ENCODE peak calls at places on chromosomes 7 and 10, in eight cellular contexts. Q is prostate gland, H is spleen, N is K562, C is HCT116, O is GM12878, R is stomach, X is esophagus muscularis mucosa. V is an unnamed sample.

GRCh38 chr10:113222207-113222606 is 272.2 kb downstream of the TCF7L2 start:
- DNase-seq in Q (no peak), H (no peak), N (no peak), C (no peak), X (no peak), O (no peak), R (no peak), V (no peak)

GRCh38 chr10:75640381-75640780 is 209.0 kb downstream of the LRMDA start:
- DNase-seq in O (no peak), X (no peak), Q (no peak), H (no peak), N (no peak), C (no peak), R (no peak), V (no peak)

GRCh38 chr7:33581239-33581638 is 324.1 kb upstream of the BMPER start:
- DNase-seq in N (no peak), O (no peak), X (no peak), Q (peak), H (no peak), C (no peak), R (no peak), V (no peak)

GRCh38 chr10:103800789-103801540 is 54.4 kb downstream of the SH3PXD2A start:
- DNase-seq in R (no peak), N (no peak), X (no peak), H (no peak), O (peak), Q (peak), C (no peak), V (no peak)

GRCh38 chr10:93876391-93876790 is 17.4 kb upstream of the SLC35G1 start:
- DNase-seq in C (no peak), X (no peak), O (no peak), R (no peak), N (no peak), Q (no peak), H (no peak), V (no peak)

GRCh38 chr10:89414879-89415821 is 782 bp downstream of the IFIT5 start:
- DNase-seq in Q (peak), N (no peak), X (no peak), C (no peak), R (peak), O (no peak), H (peak), V (peak)

GRCh38 chr7:133735222-133735621 is 391.9 kb upstream of the LRGUK start:
- DNase-seq in X (no peak), C (no peak), N (no peak), H (no peak), Q (no peak), R (no peak), O (no peak), V (no peak)

GRCh38 chr10:92972066-92972870 is 88.3 kb upstream of the CYP26C1 start:
- DNase-seq in O (no peak), Q (no peak), N (peak), C (peak), R (peak), H (no peak), X (no peak), V (no peak)

GRCh38 chr10:133258818-133259602 is 17.7 kb downstream of the ADAM8 start:
- DNase-seq in X (no peak), H (peak), N (no peak), R (peak), Q (peak), O (no peak), C (peak), V (peak)

GRCh38 chr10:126949161-126949503 is 43.9 kb downstream of the DOCK1 start:
- DNase-seq in C (no peak), O (no peak), Q (no peak), R (no peak), N (no peak), X (no peak), H (no peak), V (no peak)

GRCh38 chr7:1123721-1124120 is 35.8 kb downstream of the GPER1 start:
- DNase-seq in C (no peak), N (no peak), H (no peak), Q (no peak), X (peak), R (peak), O (no peak), V (peak)

GRCh38 chr7:35482231-35482630 is 212.7 kb downstream of the HERPUD2 start:
- DNase-seq in H (no peak), O (no peak), X (peak), Q (no peak), R (no peak), N (no peak), C (no peak), V (no peak)

GRCh38 chr7:109386959-109387358 is 817.3 kb downstream of the DNAJB9 start:
- DNase-seq in R (no peak), H (no peak), C (no peak), N (no peak), X (no peak), O (no peak), Q (no peak), V (no peak)

GRCh38 chr10:92356041-92356440 is 65.1 kb downstream of the MARCHF5 start:
- DNase-seq in Q (no peak), C (no peak), R (no peak), H (no peak), X (no peak), O (no peak), N (no peak), V (no peak)

GRCh38 chr7:14570750-14571607 is 331.6 kb downstream of the DGKB start:
- DNase-seq in Q (no peak), X (no peak), O (no peak), C (no peak), R (no peak), H (no peak), N (no peak), V (no peak)

GRCh38 chr10:4522296-4523000 is 303.6 kb upstream of the AKR1E2 start:
- DNase-seq in C (no peak), X (no peak), Q (no peak), N (no peak), H (no peak), R (no peak), O (peak), V (no peak)

GRCh38 chr7:134632052-134632451 is 14.6 kb upstream of the BPGM start:
- DNase-seq in X (no peak), N (no peak), H (no peak), R (no peak), O (no peak), Q (no peak), C (no peak), V (no peak)

GRCh38 chr10:124455441-124455840 is 5.6 kb upstream of the NKX1-2 start:
- DNase-seq in H (no peak), R (no peak), C (no peak), Q (no peak), O (no peak), X (no peak), N (no peak), V (no peak)

GRCh38 chr7:102473271-102473991 is 5.3 kb downstream of the POLR2J start:
- DNase-seq in N (no peak), O (no peak), Q (no peak), R (no peak), X (no peak), C (no peak), H (peak), V (peak)

GRCh38 chr10:8438603-8439002 is 384.1 kb downstream of the GATA3 start:
- DNase-seq in Q (no peak), R (no peak), X (no peak), H (no peak), C (no peak), N (no peak), O (no peak), V (no peak)

GRCh38 chr7:106345421-106346166 is 60.8 kb upstream of the NAMPT start:
- DNase-seq in X (no peak), H (no peak), R (no peak), N (no peak), Q (no peak), O (no peak), C (no peak), V (no peak)

GRCh38 chr7:101088069-101088425 is 2.8 kb downstream of the TRIM56 start:
- DNase-seq in O (no peak), Q (no peak), R (no peak), C (no peak), H (no peak), X (no peak), N (no peak), V (no peak)

GRCh38 chr10:119305860-119306513 is 98.6 kb downstream of the GRK5 start:
- DNase-seq in O (peak), H (peak), X (peak), N (peak), R (peak), Q (no peak), C (peak), V (peak)

GRCh38 chr10:51001587-51001986 is 72.7 kb upstream of the PRKG1 start:
- DNase-seq in Q (no peak), H (no peak), N (no peak), X (no peak), R (no peak), C (no peak), O (no peak), V (no peak)

GRCh38 chr7:55185941-55186609 is 167.3 kb downstream of the EGFR start:
- DNase-seq in H (no peak), R (no peak), Q (no peak), C (peak), O (no peak), N (peak), X (no peak), V (no peak)

GRCh38 chr7:113796557-113796956 is 122.3 kb downstream of the PPP1R3A start:
- DNase-seq in X (no peak), C (no peak), H (no peak), O (no peak), N (no peak), R (no peak), Q (no peak), V (no peak)

GRCh38 chr7:22732556-22733126 is 5.6 kb downstream of the IL6 start:
- DNase-seq in H (no peak), Q (no peak), N (no peak), O (no peak), X (no peak), R (no peak), C (peak), V (no peak)

GRCh38 chr7:101232141-101232821 is 5.3 kb downstream of the CLDN15 start:
- DNase-seq in N (peak), C (no peak), X (no peak), Q (peak), R (peak), O (no peak), H (peak), V (no peak)

GRCh38 chr10:55668326-55668922 is 692.6 kb downstream of the ZWINT start:
- DNase-seq in C (no peak), O (no peak), Q (no peak), H (no peak), N (no peak), X (no peak), R (no peak), V (no peak)

GRCh38 chr7:42236266-42237161 is 495 bp downstream of the GLI3 start:
- DNase-seq in R (no peak), C (no peak), Q (peak), X (no peak), H (no peak), O (no peak), N (no peak), V (peak)

GRCh38 chr7:96013836-96014235 is 241.5 kb downstream of the DYNC1I1 start:
- DNase-seq in H (no peak), X (no peak), R (no peak), O (no peak), Q (no peak), C (no peak), N (no peak), V (no peak)

GRCh38 chr10:43110318-43111071 is 27.8 kb upstream of the CSGALNACT2 start:
- DNase-seq in R (no peak), N (no peak), H (no peak), X (no peak), C (no peak), O (no peak), Q (no peak), V (no peak)

GRCh38 chr10:130961506-130962239 is 349.8 kb downstream of the TCERG1L start:
- DNase-seq in X (peak), C (no peak), H (no peak), Q (no peak), O (no peak), R (no peak), N (no peak), V (no peak)

GRCh38 chr7:142440219-142441073 is 182.6 kb upstream of the PRSS58 start:
- DNase-seq in C (peak), H (no peak), O (no peak), N (no peak), Q (no peak), R (no peak), X (no peak), V (no peak)

GRCh38 chr10:5659702-5660528 is 6.5 kb downstream of the ASB13 start:
- DNase-seq in Q (no peak), H (no peak), R (peak), O (no peak), C (peak), N (no peak), X (no peak), V (no peak)

GRCh38 chr7:107833619-107834230 is 30.7 kb upstream of the SLC26A3 start:
- DNase-seq in X (no peak), O (no peak), N (no peak), R (no peak), C (no peak), H (no peak), Q (no peak), V (no peak)
- TF ChIP-seq POLR2A in X (no peak), O (no peak), N (no peak), R (no peak), C (no peak), H (no peak), Q (no peak), V (no peak)

GRCh38 chr10:30433286-30433778 is 652 bp upstream of the MAP3K8 start:
- DNase-seq in Q (peak), N (peak), X (peak), C (peak), H (peak), R (peak), O (no peak), V (peak)
- TF ChIP-seq POLR2AphosphoS5 in Q (no peak), N (no peak), X (no peak), C (no peak), H (no peak), R (peak), O (peak), V (no peak)

GRCh38 chr7:24978837-24979469 is 1.0 kb downstream of the OSBPL3 start:
- DNase-seq in O (no peak), R (no peak), X (no peak), C (no peak), Q (no peak), H (peak), N (no peak), V (no peak)
- TF ChIP-seq POLR2A in O (no peak), R (no peak), X (no peak), C (no peak), Q (no peak), H (no peak), N (no peak), V (no peak)

DNA sequence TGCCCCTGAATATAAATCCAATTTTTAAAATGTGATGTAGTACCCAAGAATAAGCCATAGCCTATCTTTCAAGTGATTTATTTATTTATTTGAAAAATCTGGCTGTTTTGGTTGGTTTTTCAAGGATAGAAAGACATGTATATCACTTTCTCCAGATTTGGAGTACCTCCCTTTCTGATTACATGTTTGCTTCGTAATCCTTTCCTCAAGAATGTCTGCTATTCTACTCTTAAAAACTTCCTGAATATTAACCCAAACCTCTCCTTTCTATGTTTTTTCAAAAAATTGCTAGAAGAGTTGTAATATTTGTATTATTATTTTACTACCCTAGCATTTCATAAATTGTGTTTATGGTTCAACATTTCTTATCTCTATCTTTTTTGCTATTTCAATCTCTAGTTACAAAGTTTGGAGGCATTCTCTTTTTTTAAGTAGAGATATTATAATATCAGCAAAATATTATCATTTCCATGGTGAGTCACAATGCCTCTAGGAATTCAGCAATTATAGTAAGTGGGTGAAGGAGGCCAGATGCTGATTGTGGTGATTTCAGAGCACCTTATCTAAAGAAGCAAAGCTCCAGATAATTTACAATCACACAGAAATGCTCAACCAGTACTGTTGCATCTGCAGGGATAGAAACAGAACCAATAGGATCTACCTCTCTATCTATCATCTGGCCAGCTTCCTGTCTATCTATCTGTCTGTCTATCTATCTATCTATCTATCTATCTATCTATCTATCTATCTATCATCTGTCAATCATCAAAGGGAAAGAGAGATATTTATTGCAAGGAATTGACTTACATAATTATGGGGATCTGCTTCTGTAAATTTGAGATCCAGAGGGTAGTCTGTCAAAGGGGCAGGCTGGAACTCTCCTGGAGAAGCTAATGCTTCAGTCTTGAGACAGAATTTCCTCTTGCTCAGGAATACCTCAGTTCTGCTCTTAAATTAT is 412.5 kb upstream of the SEMA3C start:
- DNase-seq in C (no peak), R (no peak), Q (no peak), O (no peak), X (no peak), H (no peak), N (no peak), V (no peak)
- TF ChIP-seq POLR2AphosphoS5 in C (no peak), R (no peak), Q (no peak), O (no peak), X (no peak), H (no peak), N (no peak), V (no peak)

GRCh38 chr10:100529473-100530298 is at the start of gene NDUFB8:
- DNase-seq in C (peak), R (peak), H (peak), N (peak), O (peak), Q (peak), X (peak), V (peak)
- TF ChIP-seq POLR2A in C (peak), R (no peak), H (no peak), N (peak), O (peak), Q (peak), X (no peak), V (no peak)

GRCh38 chr7:30613366-30614325 is 19.0 kb downstream of the GARS1 start:
- DNase-seq in H (no peak), R (no peak), N (no peak), O (no peak), C (no peak), Q (no peak), X (no peak), V (no peak)
- TF ChIP-seq POLR2AphosphoS5 in H (no peak), R (no peak), N (no peak), O (no peak), C (peak), Q (no peak), X (no peak), V (no peak)

GRCh38 chr7:45086348-45087065 is 2.3 kb downstream of the NACAD start:
- DNase-seq in H (peak), X (no peak), Q (no peak), O (no peak), C (no peak), N (no peak), R (no peak), V (no peak)

GRCh38 chr7:45088146-45088701 is 545 bp downstream of the NACAD start:
- DNase-seq in H (peak), Q (no peak), O (no peak), R (no peak), C (no peak), N (no peak), X (no peak), V (peak)

GRCh38 chr7:45087301-45088145 is 1.2 kb downstream of the NACAD start:
- DNase-seq in O (no peak), X (no peak), N (no peak), C (no peak), R (no peak), H (peak), Q (no peak), V (no peak)

GRCh38 chr7:45089314-45089891 is 634 bp upstream of the NACAD start:
- DNase-seq in C (no peak), R (peak), O (no peak), N (peak), X (no peak), Q (peak), H (peak), V (no peak)

GRCh38 chr7:45088821-45089313 is at the start of gene NACAD:
- DNase-seq in Q (peak), N (peak), R (peak), O (no peak), H (peak), X (no peak), C (no peak), V (no peak)
- TF ChIP-seq POLR2A in Q (peak), N (no peak), R (no peak), O (no peak), H (no peak), X (no peak), C (no peak), V (no peak)

DNA sequence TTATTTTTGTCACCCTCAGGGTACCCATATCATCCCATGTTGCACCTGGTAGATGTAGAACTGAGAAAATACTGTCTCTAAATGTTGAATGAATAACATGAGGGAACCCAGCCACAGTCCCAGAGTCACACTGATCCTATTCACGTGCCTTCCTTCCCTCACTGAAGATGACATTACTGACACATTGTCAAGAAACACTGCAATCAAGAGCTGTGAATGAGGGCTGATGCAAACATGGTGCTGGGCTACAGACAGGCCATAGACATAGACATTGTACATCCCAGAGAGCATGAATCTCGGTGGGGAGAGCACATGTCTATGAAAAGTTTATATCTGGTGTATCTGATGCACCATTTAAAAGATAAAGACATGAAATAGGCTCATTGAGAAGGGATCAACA is 9.8 kb downstream of the SLC13A4 start:
- DNase-seq in Q (no peak), H (no peak), R (no peak), X (no peak), N (no peak), O (no peak), C (no peak), V (no peak)
- TF ChIP-seq POLR2AphosphoS5 in Q (no peak), H (no peak), R (no peak), X (no peak), N (no peak), O (no peak), C (no peak), V (no peak)

V was measured in suprapubic skin.